ENCODE peak calls at places on chromosomes 16 and 17, in eight cellular contexts. One of them, this sample, is unnamed.

GRCh38 chr17:49523706-49524472 is 28.8 kb downstream of the NGFR start:
- DNase-seq in HFF-Myc: no peak
- DNase-seq in NCI-H748 treated with DMSO at 0.1 percent for 48 hours: no peak
- DNase-seq in NCI-H1436: peak
- DNase-seq in stimulated activated CD4-positive, alpha-beta T cell treated with anti-CD3 and anti-CD28 coated beads, Interleukin-1b, Interleukin-23, amount 100 ng/mL, for 1 hour: no peak
- DNase-seq in T-helper 2 cell: no peak
- DNase-seq in activated T-cell treated with anti-CD3 and anti-CD28 coated beads, Interleukin-2, amount 50 U/mL, for 72 hours: peak
- DNase-seq in iris pigment epithelial cell: no peak
- DNase-seq in this sample: no peak

GRCh38 chr16:70476272-70477020 is 22.1 kb downstream of the FCSK start:
- DNase-seq in stimulated activated CD4-positive, alpha-beta T cell treated with anti-CD3 and anti-CD28 coated beads, Interleukin-1b, Interleukin-23, amount 100 ng/mL, for 1 hour: no peak
- DNase-seq in activated T-cell treated with anti-CD3 and anti-CD28 coated beads, Interleukin-2, amount 50 U/mL, for 72 hours: peak
- DNase-seq in T-helper 2 cell: no peak
- DNase-seq in NCI-H1436: no peak
- DNase-seq in HFF-Myc: peak
- DNase-seq in NCI-H748 treated with DMSO at 0.1 percent for 48 hours: no peak
- DNase-seq in iris pigment epithelial cell: peak
- DNase-seq in this sample: no peak

GRCh38 chr17:72931163-72931562 is 161.3 kb downstream of the SLC39A11 start:
- DNase-seq in activated T-cell treated with anti-CD3 and anti-CD28 coated beads, Interleukin-2, amount 50 U/mL, for 72 hours: peak
- DNase-seq in stimulated activated CD4-positive, alpha-beta T cell treated with anti-CD3 and anti-CD28 coated beads, Interleukin-1b, Interleukin-23, amount 100 ng/mL, for 1 hour: no peak
- DNase-seq in HFF-Myc: no peak
- DNase-seq in T-helper 2 cell: no peak
- DNase-seq in NCI-H1436: no peak
- DNase-seq in iris pigment epithelial cell: no peak
- DNase-seq in NCI-H748 treated with DMSO at 0.1 percent for 48 hours: peak
- DNase-seq in this sample: peak

GRCh38 chr17:73786286-73786743 is 142.1 kb upstream of the SDK2 start:
- DNase-seq in T-helper 2 cell: no peak
- DNase-seq in HFF-Myc: no peak
- DNase-seq in stimulated activated CD4-positive, alpha-beta T cell treated with anti-CD3 and anti-CD28 coated beads, Interleukin-1b, Interleukin-23, amount 100 ng/mL, for 1 hour: no peak
- DNase-seq in NCI-H1436: peak
- DNase-seq in activated T-cell treated with anti-CD3 and anti-CD28 coated beads, Interleukin-2, amount 50 U/mL, for 72 hours: no peak
- DNase-seq in iris pigment epithelial cell: no peak
- DNase-seq in NCI-H748 treated with DMSO at 0.1 percent for 48 hours: peak
- DNase-seq in this sample: peak

GRCh38 chr16:48628359-48628985 is 18.5 kb upstream of the N4BP1 start:
- DNase-seq in iris pigment epithelial cell: no peak
- DNase-seq in stimulated activated CD4-positive, alpha-beta T cell treated with anti-CD3 and anti-CD28 coated beads, Interleukin-1b, Interleukin-23, amount 100 ng/mL, for 1 hour: no peak
- DNase-seq in NCI-H748 treated with DMSO at 0.1 percent for 48 hours: no peak
- DNase-seq in activated T-cell treated with anti-CD3 and anti-CD28 coated beads, Interleukin-2, amount 50 U/mL, for 72 hours: no peak
- DNase-seq in T-helper 2 cell: no peak
- DNase-seq in NCI-H1436: no peak
- DNase-seq in HFF-Myc: no peak
- DNase-seq in this sample: no peak

GRCh38 chr16:46822270-46822669 is 8.7 kb downstream of the C16orf87 start:
- DNase-seq in activated T-cell treated with anti-CD3 and anti-CD28 coated beads, Interleukin-2, amount 50 U/mL, for 72 hours: peak
- DNase-seq in NCI-H1436: no peak
- DNase-seq in HFF-Myc: no peak
- DNase-seq in T-helper 2 cell: no peak
- DNase-seq in NCI-H748 treated with DMSO at 0.1 percent for 48 hours: no peak
- DNase-seq in iris pigment epithelial cell: peak
- DNase-seq in stimulated activated CD4-positive, alpha-beta T cell treated with anti-CD3 and anti-CD28 coated beads, Interleukin-1b, Interleukin-23, amount 100 ng/mL, for 1 hour: no peak
- DNase-seq in this sample: no peak

GRCh38 chr16:66270333-66270927 is 96.1 kb upstream of the CDH5 start:
- DNase-seq in NCI-H748 treated with DMSO at 0.1 percent for 48 hours: no peak
- DNase-seq in activated T-cell treated with anti-CD3 and anti-CD28 coated beads, Interleukin-2, amount 50 U/mL, for 72 hours: peak
- DNase-seq in stimulated activated CD4-positive, alpha-beta T cell treated with anti-CD3 and anti-CD28 coated beads, Interleukin-1b, Interleukin-23, amount 100 ng/mL, for 1 hour: no peak
- DNase-seq in NCI-H1436: peak
- DNase-seq in iris pigment epithelial cell: peak
- DNase-seq in HFF-Myc: no peak
- DNase-seq in T-helper 2 cell: peak
- DNase-seq in this sample: no peak

GRCh38 chr17:33292981-33293867 is at the start of gene ASIC2:
- DNase-seq in HFF-Myc: no peak
- DNase-seq in NCI-H1436: no peak
- DNase-seq in activated T-cell treated with anti-CD3 and anti-CD28 coated beads, Interleukin-2, amount 50 U/mL, for 72 hours: no peak
- DNase-seq in iris pigment epithelial cell: peak
- DNase-seq in stimulated activated CD4-positive, alpha-beta T cell treated with anti-CD3 and anti-CD28 coated beads, Interleukin-1b, Interleukin-23, amount 100 ng/mL, for 1 hour: no peak
- DNase-seq in NCI-H748 treated with DMSO at 0.1 percent for 48 hours: no peak
- DNase-seq in T-helper 2 cell: no peak
- DNase-seq in this sample: no peak

GRCh38 chr17:64406321-64407200 is 15.9 kb upstream of the PECAM1 start:
- DNase-seq in iris pigment epithelial cell: peak
- DNase-seq in T-helper 2 cell: no peak
- DNase-seq in activated T-cell treated with anti-CD3 and anti-CD28 coated beads, Interleukin-2, amount 50 U/mL, for 72 hours: no peak
- DNase-seq in stimulated activated CD4-positive, alpha-beta T cell treated with anti-CD3 and anti-CD28 coated beads, Interleukin-1b, Interleukin-23, amount 100 ng/mL, for 1 hour: no peak
- DNase-seq in HFF-Myc: no peak
- DNase-seq in NCI-H1436: no peak
- DNase-seq in NCI-H748 treated with DMSO at 0.1 percent for 48 hours: no peak
- DNase-seq in this sample: no peak

GRCh38 chr17:69638516-69638915 is 224.0 kb downstream of the MAP2K6 start:
- DNase-seq in NCI-H1436: no peak
- DNase-seq in activated T-cell treated with anti-CD3 and anti-CD28 coated beads, Interleukin-2, amount 50 U/mL, for 72 hours: no peak
- DNase-seq in NCI-H748 treated with DMSO at 0.1 percent for 48 hours: no peak
- DNase-seq in HFF-Myc: no peak
- DNase-seq in iris pigment epithelial cell: peak
- DNase-seq in stimulated activated CD4-positive, alpha-beta T cell treated with anti-CD3 and anti-CD28 coated beads, Interleukin-1b, Interleukin-23, amount 100 ng/mL, for 1 hour: no peak
- DNase-seq in T-helper 2 cell: no peak
- DNase-seq in this sample: no peak

GRCh38 chr17:16877102-16877501 is 94.8 kb downstream of the TNFRSF13B start:
- DNase-seq in stimulated activated CD4-positive, alpha-beta T cell treated with anti-CD3 and anti-CD28 coated beads, Interleukin-1b, Interleukin-23, amount 100 ng/mL, for 1 hour: no peak
- DNase-seq in NCI-H1436: no peak
- DNase-seq in NCI-H748 treated with DMSO at 0.1 percent for 48 hours: no peak
- DNase-seq in T-helper 2 cell: no peak
- DNase-seq in iris pigment epithelial cell: peak
- DNase-seq in activated T-cell treated with anti-CD3 and anti-CD28 coated beads, Interleukin-2, amount 50 U/mL, for 72 hours: no peak
- DNase-seq in HFF-Myc: no peak
- DNase-seq in this sample: no peak

GRCh38 chr17:13070732-13071131 is 52.9 kb upstream of the ELAC2 start:
- DNase-seq in T-helper 2 cell: no peak
- DNase-seq in HFF-Myc: no peak
- DNase-seq in stimulated activated CD4-positive, alpha-beta T cell treated with anti-CD3 and anti-CD28 coated beads, Interleukin-1b, Interleukin-23, amount 100 ng/mL, for 1 hour: no peak
- DNase-seq in NCI-H748 treated with DMSO at 0.1 percent for 48 hours: no peak
- DNase-seq in iris pigment epithelial cell: no peak
- DNase-seq in NCI-H1436: no peak
- DNase-seq in activated T-cell treated with anti-CD3 and anti-CD28 coated beads, Interleukin-2, amount 50 U/mL, for 72 hours: no peak
- DNase-seq in this sample: no peak

GRCh38 chr16:3771513-3771912 is 54.2 kb upstream of the TRAP1 start:
- DNase-seq in T-helper 2 cell: no peak
- DNase-seq in NCI-H748 treated with DMSO at 0.1 percent for 48 hours: no peak
- DNase-seq in iris pigment epithelial cell: no peak
- DNase-seq in HFF-Myc: no peak
- DNase-seq in activated T-cell treated with anti-CD3 and anti-CD28 coated beads, Interleukin-2, amount 50 U/mL, for 72 hours: no peak
- DNase-seq in NCI-H1436: no peak
- DNase-seq in stimulated activated CD4-positive, alpha-beta T cell treated with anti-CD3 and anti-CD28 coated beads, Interleukin-1b, Interleukin-23, amount 100 ng/mL, for 1 hour: no peak
- DNase-seq in this sample: no peak

GRCh38 chr17:48795444-48796162 is 21.4 kb downstream of the TTLL6 start:
- DNase-seq in iris pigment epithelial cell: peak
- DNase-seq in NCI-H748 treated with DMSO at 0.1 percent for 48 hours: no peak
- DNase-seq in stimulated activated CD4-positive, alpha-beta T cell treated with anti-CD3 and anti-CD28 coated beads, Interleukin-1b, Interleukin-23, amount 100 ng/mL, for 1 hour: no peak
- DNase-seq in HFF-Myc: peak
- DNase-seq in NCI-H1436: no peak
- DNase-seq in T-helper 2 cell: no peak
- DNase-seq in activated T-cell treated with anti-CD3 and anti-CD28 coated beads, Interleukin-2, amount 50 U/mL, for 72 hours: no peak
- DNase-seq in this sample: no peak

GRCh38 chr16:53080345-53081031 is 25.7 kb downstream of the CHD9 start:
- DNase-seq in NCI-H1436: no peak
- DNase-seq in stimulated activated CD4-positive, alpha-beta T cell treated with anti-CD3 and anti-CD28 coated beads, Interleukin-1b, Interleukin-23, amount 100 ng/mL, for 1 hour: no peak
- DNase-seq in HFF-Myc: no peak
- DNase-seq in NCI-H748 treated with DMSO at 0.1 percent for 48 hours: no peak
- DNase-seq in T-helper 2 cell: no peak
- DNase-seq in activated T-cell treated with anti-CD3 and anti-CD28 coated beads, Interleukin-2, amount 50 U/mL, for 72 hours: no peak
- DNase-seq in iris pigment epithelial cell: peak
- DNase-seq in this sample: no peak

GRCh38 chr16:84986102-84986501 is 25.2 kb downstream of the ZDHHC7 start:
- DNase-seq in activated T-cell treated with anti-CD3 and anti-CD28 coated beads, Interleukin-2, amount 50 U/mL, for 72 hours: no peak
- DNase-seq in NCI-H748 treated with DMSO at 0.1 percent for 48 hours: no peak
- DNase-seq in T-helper 2 cell: no peak
- DNase-seq in iris pigment epithelial cell: no peak
- DNase-seq in HFF-Myc: no peak
- DNase-seq in NCI-H1436: no peak
- DNase-seq in stimulated activated CD4-positive, alpha-beta T cell treated with anti-CD3 and anti-CD28 coated beads, Interleukin-1b, Interleukin-23, amount 100 ng/mL, for 1 hour: no peak
- DNase-seq in this sample: no peak

GRCh38 chr16:30694926-30695678 is 3.9 kb upstream of the SRCAP start:
- DNase-seq in T-helper 2 cell: no peak
- DNase-seq in HFF-Myc: no peak
- DNase-seq in NCI-H1436: no peak
- DNase-seq in stimulated activated CD4-positive, alpha-beta T cell treated with anti-CD3 and anti-CD28 coated beads, Interleukin-1b, Interleukin-23, amount 100 ng/mL, for 1 hour: no peak
- DNase-seq in iris pigment epithelial cell: no peak
- DNase-seq in NCI-H748 treated with DMSO at 0.1 percent for 48 hours: no peak
- DNase-seq in activated T-cell treated with anti-CD3 and anti-CD28 coated beads, Interleukin-2, amount 50 U/mL, for 72 hours: no peak
- DNase-seq in this sample: no peak

GRCh38 chr16:66961065-66961744 is at the start of gene CES3:
- DNase-seq in T-helper 2 cell: no peak
- DNase-seq in NCI-H1436: peak
- DNase-seq in stimulated activated CD4-positive, alpha-beta T cell treated with anti-CD3 and anti-CD28 coated beads, Interleukin-1b, Interleukin-23, amount 100 ng/mL, for 1 hour: no peak
- DNase-seq in activated T-cell treated with anti-CD3 and anti-CD28 coated beads, Interleukin-2, amount 50 U/mL, for 72 hours: peak
- DNase-seq in iris pigment epithelial cell: peak
- DNase-seq in NCI-H748 treated with DMSO at 0.1 percent for 48 hours: peak
- DNase-seq in HFF-Myc: peak
- DNase-seq in this sample: peak

GRCh38 chr17:80187493-80187892 is 17.7 kb downstream of the CARD14 start:
- DNase-seq in NCI-H748 treated with DMSO at 0.1 percent for 48 hours: no peak
- DNase-seq in activated T-cell treated with anti-CD3 and anti-CD28 coated beads, Interleukin-2, amount 50 U/mL, for 72 hours: no peak
- DNase-seq in stimulated activated CD4-positive, alpha-beta T cell treated with anti-CD3 and anti-CD28 coated beads, Interleukin-1b, Interleukin-23, amount 100 ng/mL, for 1 hour: no peak
- DNase-seq in NCI-H1436: no peak
- DNase-seq in T-helper 2 cell: no peak
- DNase-seq in iris pigment epithelial cell: peak
- DNase-seq in HFF-Myc: no peak
- DNase-seq in this sample: no peak

GRCh38 chr16:48076455-48077012 is 79.3 kb downstream of the ABCC12 start:
- DNase-seq in NCI-H748 treated with DMSO at 0.1 percent for 48 hours: no peak
- DNase-seq in activated T-cell treated with anti-CD3 and anti-CD28 coated beads, Interleukin-2, amount 50 U/mL, for 72 hours: no peak
- DNase-seq in T-helper 2 cell: no peak
- DNase-seq in NCI-H1436: no peak
- DNase-seq in HFF-Myc: no peak
- DNase-seq in stimulated activated CD4-positive, alpha-beta T cell treated with anti-CD3 and anti-CD28 coated beads, Interleukin-1b, Interleukin-23, amount 100 ng/mL, for 1 hour: no peak
- DNase-seq in iris pigment epithelial cell: peak
- DNase-seq in this sample: peak

GRCh38 chr16:1379863-1380174 is 28.1 kb downstream of the GNPTG start:
- DNase-seq in stimulated activated CD4-positive, alpha-beta T cell treated with anti-CD3 and anti-CD28 coated beads, Interleukin-1b, Interleukin-23, amount 100 ng/mL, for 1 hour: no peak
- DNase-seq in activated T-cell treated with anti-CD3 and anti-CD28 coated beads, Interleukin-2, amount 50 U/mL, for 72 hours: no peak
- DNase-seq in iris pigment epithelial cell: no peak
- DNase-seq in NCI-H748 treated with DMSO at 0.1 percent for 48 hours: peak
- DNase-seq in NCI-H1436: no peak
- DNase-seq in T-helper 2 cell: no peak
- DNase-seq in HFF-Myc: no peak
- DNase-seq in this sample: no peak

GRCh38 chr17:58870747-58871146 is 115.1 kb downstream of the PPM1E start:
- DNase-seq in NCI-H1436: no peak
- DNase-seq in HFF-Myc: no peak
- DNase-seq in iris pigment epithelial cell: peak
- DNase-seq in NCI-H748 treated with DMSO at 0.1 percent for 48 hours: no peak
- DNase-seq in stimulated activated CD4-positive, alpha-beta T cell treated with anti-CD3 and anti-CD28 coated beads, Interleukin-1b, Interleukin-23, amount 100 ng/mL, for 1 hour: no peak
- DNase-seq in T-helper 2 cell: no peak
- DNase-seq in activated T-cell treated with anti-CD3 and anti-CD28 coated beads, Interleukin-2, amount 50 U/mL, for 72 hours: no peak
- DNase-seq in this sample: no peak

GRCh38 chr16:29810699-29811169 is 1.3 kb upstream of the PRRT2 start:
- DNase-seq in iris pigment epithelial cell: no peak
- DNase-seq in stimulated activated CD4-positive, alpha-beta T cell treated with anti-CD3 and anti-CD28 coated beads, Interleukin-1b, Interleukin-23, amount 100 ng/mL, for 1 hour: no peak
- DNase-seq in HFF-Myc: no peak
- DNase-seq in activated T-cell treated with anti-CD3 and anti-CD28 coated beads, Interleukin-2, amount 50 U/mL, for 72 hours: no peak
- DNase-seq in T-helper 2 cell: no peak
- DNase-seq in NCI-H1436: no peak
- DNase-seq in NCI-H748 treated with DMSO at 0.1 percent for 48 hours: no peak
- DNase-seq in this sample: no peak

GRCh38 chr16:57134982-57135381 is 42.6 kb downstream of the CPNE2 start:
- DNase-seq in iris pigment epithelial cell: no peak
- DNase-seq in HFF-Myc: no peak
- DNase-seq in NCI-H748 treated with DMSO at 0.1 percent for 48 hours: no peak
- DNase-seq in NCI-H1436: no peak
- DNase-seq in activated T-cell treated with anti-CD3 and anti-CD28 coated beads, Interleukin-2, amount 50 U/mL, for 72 hours: peak
- DNase-seq in T-helper 2 cell: no peak
- DNase-seq in stimulated activated CD4-positive, alpha-beta T cell treated with anti-CD3 and anti-CD28 coated beads, Interleukin-1b, Interleukin-23, amount 100 ng/mL, for 1 hour: no peak
- DNase-seq in this sample: no peak

GRCh38 chr16:51306116-51306515 is 155.0 kb upstream of the SALL1 start:
- DNase-seq in NCI-H748 treated with DMSO at 0.1 percent for 48 hours: no peak
- DNase-seq in activated T-cell treated with anti-CD3 and anti-CD28 coated beads, Interleukin-2, amount 50 U/mL, for 72 hours: no peak
- DNase-seq in NCI-H1436: no peak
- DNase-seq in iris pigment epithelial cell: no peak
- DNase-seq in T-helper 2 cell: no peak
- DNase-seq in stimulated activated CD4-positive, alpha-beta T cell treated with anti-CD3 and anti-CD28 coated beads, Interleukin-1b, Interleukin-23, amount 100 ng/mL, for 1 hour: no peak
- DNase-seq in HFF-Myc: peak
- DNase-seq in this sample: no peak

GRCh38 chr17:6358131-6358530 is 76.8 kb downstream of the AIPL1 start:
- DNase-seq in T-helper 2 cell: no peak
- DNase-seq in activated T-cell treated with anti-CD3 and anti-CD28 coated beads, Interleukin-2, amount 50 U/mL, for 72 hours: no peak
- DNase-seq in stimulated activated CD4-positive, alpha-beta T cell treated with anti-CD3 and anti-CD28 coated beads, Interleukin-1b, Interleukin-23, amount 100 ng/mL, for 1 hour: no peak
- DNase-seq in iris pigment epithelial cell: no peak
- DNase-seq in NCI-H748 treated with DMSO at 0.1 percent for 48 hours: no peak
- DNase-seq in HFF-Myc: no peak
- DNase-seq in NCI-H1436: no peak
- DNase-seq in this sample: no peak

GRCh38 chr16:48381201-48381600 is 4.0 kb downstream of the SIAH1 start:
- DNase-seq in T-helper 2 cell: no peak
- DNase-seq in NCI-H748 treated with DMSO at 0.1 percent for 48 hours: no peak
- DNase-seq in stimulated activated CD4-positive, alpha-beta T cell treated with anti-CD3 and anti-CD28 coated beads, Interleukin-1b, Interleukin-23, amount 100 ng/mL, for 1 hour: no peak
- DNase-seq in activated T-cell treated with anti-CD3 and anti-CD28 coated beads, Interleukin-2, amount 50 U/mL, for 72 hours: no peak
- DNase-seq in HFF-Myc: no peak
- DNase-seq in NCI-H1436: no peak
- DNase-seq in iris pigment epithelial cell: peak
- DNase-seq in this sample: no peak